ENCODE peak calls at places on chromosomes 7 and 10, in four cellular contexts. X is activated CD8-positive, alpha-beta memory T cell treated with anti-CD3 and anti-CD28 coated beads for 1 hour; E is upper lobe of left lung; V is hepatocyte. G is an unnamed sample.

GRCh38 chr10:111515264-111515663 is 438.4 kb downstream of the ADRA2A start:
- DNase-seq in V (no peak), E (no peak), X (no peak), G (no peak)

GRCh38 chr7:25858562-25859411 is 293.2 kb upstream of the NFE2L3 start:
- DNase-seq in X (no peak), V (peak; percentile 72), E (peak; percentile 69), G (no peak)

GRCh38 chr7:28739128-28739527 is 219.0 kb downstream of the TRIL start:
- DNase-seq in V (no peak), X (no peak), E (no peak), G (no peak)

GRCh38 chr10:33267708-33268107 is 66.8 kb downstream of the NRP1 start:
- DNase-seq in E (no peak), X (no peak), V (no peak), G (no peak)

GRCh38 chr7:68640103-68640502 is 958.2 kb upstream of the AUTS2 start:
- DNase-seq in X (no peak), V (no peak), E (no peak), G (no peak)

GRCh38 chr10:71770255-71770654 is 3.1 kb downstream of the VSIR start:
- DNase-seq in V (no peak), X (no peak), E (no peak), G (no peak)

GRCh38 chr7:85705076-85705475 is 518.2 kb upstream of the SEMA3D start:
- DNase-seq in V (no peak), E (no peak), X (no peak), G (no peak)

GRCh38 chr7:83836028-83836427 is 187.1 kb upstream of the SEMA3E start:
- DNase-seq in E (no peak), X (no peak), V (no peak), G (no peak)

GRCh38 chr10:34474060-34474376 is 341.1 kb downstream of the PARD3 start:
- DNase-seq in V (peak; percentile 13), X (no peak), E (no peak), G (no peak)

GRCh38 chr7:39202041-39202440 is 224.3 kb downstream of the POU6F2 start:
- DNase-seq in E (no peak), X (no peak), V (no peak), G (no peak)

GRCh38 chr10:18719811-18720210 is 60.6 kb downstream of the ARL5B start:
- DNase-seq in X (no peak), V (no peak), E (no peak), G (no peak)

GRCh38 chr7:55565693-55566092 is 6.6 kb downstream of the VOPP1 start:
- DNase-seq in V (no peak), X (no peak), E (no peak), G (no peak)

GRCh38 chr7:117946201-117946633 is 73.0 kb upstream of the CTTNBP2 start:
- DNase-seq in X (no peak), V (no peak), E (no peak), G (no peak)

GRCh38 chr7:47145326-47145725 is 436.6 kb downstream of the TNS3 start:
- DNase-seq in V (no peak), X (no peak), E (no peak), G (no peak)